ENCODE peak calls at places on chromosomes 13 and 19, in four cellular contexts. A, H, P and C are unnamed samples.

GRCh38 chr13:66563076-66563475 is 667.1 kb downstream of the PCDH9 start:
- DNase-seq in A (no peak), H (no peak), P (no peak), C (no peak)

GRCh38 chr19:49104229-49104864 is 9.8 kb upstream of the LIN7B start:
- DNase-seq in H (no peak), P (no peak), A (no peak), C (no peak)

GRCh38 chr13:112968380-112968909 is 569 bp upstream of the MCF2L start:
- DNase-seq in A (no peak), H (peak; percentile 75), P (peak; percentile 73), C (peak; percentile 76)

GRCh38 chr19:19403373-19403901 is 2.0 kb upstream of the GATAD2A start:
- DNase-seq in A (no peak), P (no peak), H (no peak), C (no peak)

GRCh38 chr13:40172878-40173277 is 493.6 kb downstream of the FOXO1 start:
- DNase-seq in H (no peak), A (no peak), P (no peak), C (no peak)

GRCh38 chr13:30907167-30907761 is 1.2 kb downstream of the MEDAG start:
- DNase-seq in H (peak; percentile 54), A (no peak), P (no peak), C (no peak)

GRCh38 chr19:42596391-42597071 is 1.8 kb upstream of the CEACAM8 start:
- DNase-seq in A (no peak), P (peak; percentile 66), H (peak; percentile 41), C (peak; percentile 60)

GRCh38 chr13:97121894-97122293 is 100.2 kb upstream of the MBNL2 start:
- DNase-seq in P (no peak), A (no peak), H (no peak), C (no peak)

GRCh38 chr13:41552031-41552430 is 94.7 kb downstream of the RGCC start:
- DNase-seq in A (no peak), H (no peak), P (no peak), C (no peak)

GRCh38 chr13:93535256-93535655 is 308.6 kb downstream of the GPC6 start:
- DNase-seq in P (no peak), H (no peak), A (no peak), C (no peak)

GRCh38 chr19:4889034-4889825 is 13.5 kb downstream of the ARRDC5 start:
- DNase-seq in H (no peak), P (no peak), A (no peak), C (no peak)

GRCh38 chr13:80276371-80277289 is 64.3 kb downstream of the SPRY2 start:
- DNase-seq in A (no peak), H (no peak), P (peak; percentile 60), C (no peak)

GRCh38 chr19:33595783-33596182 is 26.0 kb upstream of the CHST8 start:
- DNase-seq in H (no peak), A (no peak), P (no peak), C (no peak)

GRCh38 chr13:77359171-77359570 is 32.3 kb upstream of the MYCBP2 start:
- DNase-seq in H (no peak), P (no peak), A (no peak), C (no peak)

GRCh38 chr19:42440357-42441046 is 2.2 kb downstream of the CXCL17 start:
- DNase-seq in A (peak; percentile 50), P (peak; percentile 87), H (peak; percentile 82), C (peak; percentile 92)

GRCh38 chr13:83563499-83563898 is 318.8 kb downstream of the SLITRK1 start:
- DNase-seq in A (no peak), H (no peak), P (no peak), C (no peak)

GRCh38 chr19:49106648-49107135 is 7.5 kb upstream of the LIN7B start:
- DNase-seq in A (no peak), H (peak; percentile 71), P (peak; percentile 86), C (no peak)

GRCh38 chr13:110168999-110169933 is 137.7 kb downstream of the COL4A1 start:
- DNase-seq in P (no peak), H (peak; percentile 20), A (no peak), C (no peak)

GRCh38 chr13:87129602-87130300 is 541.4 kb upstream of the SLITRK5 start:
- DNase-seq in H (no peak), P (no peak), A (no peak), C (no peak)

GRCh38 chr13:41562083-41562482 is 104.7 kb downstream of the RGCC start:
- DNase-seq in H (peak; percentile 68), P (peak; percentile 78), A (peak; percentile 59), C (peak; percentile 63)

GRCh38 chr13:96934889-96935490 is 59.3 kb downstream of the OXGR1 start:
- DNase-seq in A (no peak), H (no peak), P (no peak), C (no peak)

GRCh38 chr19:5621945-5622464 is 571 bp downstream of the SAFB2 start:
- DNase-seq in H (peak; percentile 38), P (peak; percentile 67), A (no peak), C (no peak)

GRCh38 chr13:111973186-111974064 is 93.5 kb upstream of the SOX1 start:
- DNase-seq in P (peak; percentile 31), A (no peak), H (no peak), C (no peak)

GRCh38 chr19:6890938-6891337 is 3.6 kb downstream of the ADGRE1 start:
- DNase-seq in P (no peak), H (no peak), A (no peak), C (no peak)

DNA sequence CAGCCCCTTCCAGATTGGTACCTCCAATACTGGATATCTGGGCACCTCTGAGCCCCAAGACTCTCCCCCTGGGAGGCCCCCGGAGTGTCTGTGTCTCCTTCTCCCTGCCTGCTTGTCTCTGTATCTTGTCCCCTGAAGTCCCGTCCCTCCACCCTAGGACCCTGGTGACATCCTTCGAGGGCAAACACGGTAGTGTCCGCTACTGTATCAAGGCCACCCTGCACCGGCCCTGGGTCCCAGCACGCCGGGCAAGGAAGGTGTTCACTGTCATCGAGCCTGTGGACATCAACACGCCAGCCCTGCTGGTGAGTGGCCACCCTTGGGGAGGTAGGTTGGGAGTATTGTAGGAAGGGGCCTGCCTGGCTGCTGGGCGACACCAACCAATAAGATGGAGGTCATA is 844 bp downstream of the ARRDC2 start:
- DNase-seq in P (no peak), A (no peak), H (no peak), C (peak; percentile 58)
- H3K4me3 ChIP-seq in P (no peak overlapping the region), A (peak overlapping the region; percentile 58), H (no peak overlapping the region), C (peak overlapping the region; percentile 50)

DNA sequence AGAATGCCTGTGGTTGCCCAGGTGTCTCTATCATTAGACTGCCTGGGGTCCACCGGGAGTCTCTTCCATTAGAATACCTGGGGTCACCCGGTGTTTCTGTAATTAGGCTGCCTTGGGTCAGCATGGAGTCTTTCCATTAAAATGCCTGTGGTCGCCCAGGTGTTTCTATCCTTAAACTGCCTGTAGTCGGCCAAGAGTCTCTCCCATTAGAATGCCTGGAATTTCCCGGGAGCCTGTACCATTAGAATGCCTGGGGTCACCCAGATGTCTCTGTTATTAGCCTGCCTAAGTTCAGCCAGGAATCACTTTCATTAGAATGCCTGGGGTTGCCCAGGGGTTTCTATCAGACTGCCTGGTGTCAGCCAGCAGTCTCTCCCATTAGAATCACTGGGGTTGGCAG is 1492.8 kb downstream of the UQCRFS1 start:
- DNase-seq in H (no peak), A (no peak), P (no peak), C (no peak)
- H3K9me3 ChIP-seq in H (peaks cover 12% of the 10 kb centered on the region), A (no peaks in the 10 kb centered on the region), P (peaks cover 11% of the 10 kb centered on the region), C (no peaks in the 10 kb centered on the region)

DNA sequence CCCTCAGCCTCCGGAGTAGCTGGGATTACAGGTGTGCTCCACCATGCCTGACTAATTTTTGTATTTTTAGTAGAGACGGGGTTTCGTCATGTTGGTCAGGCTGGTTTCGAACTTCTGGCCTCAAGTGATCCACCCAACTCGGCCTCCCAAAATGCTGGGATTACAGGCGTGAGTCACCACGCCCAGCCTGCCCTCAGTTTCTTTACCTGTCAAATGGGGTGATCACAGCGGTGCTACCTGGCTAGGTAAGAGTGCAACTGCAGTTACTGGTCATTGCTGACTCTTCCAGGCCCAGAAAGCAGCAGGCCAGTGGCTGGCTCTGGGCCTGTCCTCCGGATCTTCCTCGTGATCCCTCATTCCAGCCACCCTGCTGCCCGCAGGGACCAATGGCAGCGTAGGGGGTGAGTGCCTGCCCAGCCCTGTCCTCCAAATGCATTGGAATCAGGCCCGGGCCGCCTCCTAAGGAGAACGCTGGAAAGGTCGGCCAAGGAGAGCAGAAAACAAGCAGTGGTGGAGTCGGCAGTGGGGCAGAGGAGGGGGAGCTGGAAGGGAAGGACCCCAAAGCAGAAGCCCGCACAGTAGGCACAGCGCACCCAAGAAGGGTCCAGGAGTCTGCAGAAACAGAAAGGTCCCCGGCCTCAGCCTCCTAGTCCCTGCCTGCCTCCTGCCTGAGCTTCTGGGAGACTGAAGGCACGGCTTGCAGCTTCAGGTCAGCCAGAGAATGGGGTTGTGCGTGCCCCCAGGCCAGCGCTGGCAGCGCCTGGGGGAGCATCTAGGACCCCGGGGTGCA is 1.8 kb upstream of the SLC27A1 start:
- DNase-seq in A (peak; percentile 53), H (no peak), P (peak; percentile 94), C (peak; percentile 92)
- H3K4me3 ChIP-seq in A (peak overlapping the region; percentile 74), H (no peak overlapping the region), P (no peak overlapping the region), C (peak overlapping the region; percentile 76)

GRCh38 chr13:98454389-98454881 is 122.5 kb downstream of the STK24 start:
- DNase-seq in A (no peak), P (no peak), H (no peak), C (peak; percentile 57)

GRCh38 chr13:98459171-98459681 is 117.7 kb downstream of the STK24 start:
- DNase-seq in H (no peak), A (no peak), P (no peak), C (no peak)

GRCh38 chr13:98458431-98458830 is 118.5 kb downstream of the STK24 start:
- DNase-seq in P (no peak), H (no peak), A (no peak), C (no peak)

GRCh38 chr13:98457053-98457452 is 119.9 kb downstream of the STK24 start:
- DNase-seq in H (no peak), P (no peak), A (no peak), C (no peak)

DNA sequence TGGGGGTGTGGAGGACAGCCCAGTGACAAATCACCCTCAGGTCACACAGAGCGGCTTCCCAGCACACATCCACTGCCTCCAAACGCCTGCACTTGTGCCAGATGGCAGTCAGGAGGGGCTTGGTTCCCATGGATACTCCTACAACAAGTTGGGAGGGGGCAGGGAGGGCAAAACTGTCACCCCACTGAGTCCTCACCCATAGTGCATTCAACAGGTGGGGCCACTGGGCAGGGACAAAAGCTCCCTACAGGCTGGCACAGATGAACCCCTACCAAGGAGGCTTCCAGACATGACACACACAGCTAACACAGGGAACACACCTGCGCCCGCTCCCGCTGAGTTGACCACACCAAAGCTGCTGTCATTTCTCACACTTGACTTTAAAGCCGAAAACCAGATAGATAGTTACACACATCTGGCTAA is 120.5 kb downstream of the STK24 start:
- DNase-seq in A (no peak), H (no peak), P (no peak), C (no peak)
- H3K9me3 ChIP-seq in A (no peaks in the 10 kb centered on the region), H (no peaks in the 10 kb centered on the region), P (no peaks in the 10 kb centered on the region), C (no peaks in the 10 kb centered on the region)

DNA sequence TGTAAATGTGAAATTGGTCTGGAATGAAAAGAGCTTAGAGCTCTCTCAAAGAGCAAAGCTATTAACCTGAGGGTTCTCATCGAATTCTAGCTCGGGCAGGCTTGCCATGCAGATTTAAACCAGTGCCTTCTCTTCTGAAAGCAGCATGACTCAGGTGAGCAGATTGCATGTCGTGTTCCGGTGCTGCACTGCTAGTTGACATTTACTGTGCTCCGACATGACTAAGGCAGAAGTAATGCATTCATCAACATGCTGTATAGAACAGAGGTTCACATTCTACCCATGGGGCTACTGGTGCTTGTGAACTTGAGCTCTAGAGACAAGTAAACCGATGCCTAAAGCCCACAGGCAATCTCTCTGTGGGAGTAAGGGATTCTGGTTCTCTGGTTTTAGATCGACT is 947.7 kb downstream of the EFNB2 start:
- DNase-seq in H (peak; percentile 41), A (no peak), P (no peak), C (no peak)
- H3K4me3 ChIP-seq in H (no peak overlapping the region), A (no peak overlapping the region), P (no peak overlapping the region), C (no peak overlapping the region)

GRCh38 chr19:54667217-54667616 is 4.4 kb downstream of the LILRB4 start:
- DNase-seq in P (no peak), H (no peak), A (no peak), C (no peak)
- H3K9me3 ChIP-seq in P (peaks cover 8% of the 10 kb centered on the region), H (no peaks in the 10 kb centered on the region), A (no peaks in the 10 kb centered on the region), C (no peaks in the 10 kb centered on the region)

GRCh38 chr19:3721131-3721899 is 13.1 kb downstream of the TJP3 start:
- DNase-seq in A (no peak), H (peak; percentile 95), P (peak; percentile 81), C (peak; percentile 82)
- H3K4me3 ChIP-seq in A (peak overlapping the region; percentile 31), H (peak overlapping the region; percentile 61), P (no peak overlapping the region), C (peak overlapping the region; percentile 3)